ENCODE peak calls at places on chromosome 20, in nine cellular contexts. D is Calu3; F is T-helper 2 cell; I is activated T-helper 1 cell treated with anti-CD3 and anti-CD28 coated beads, Interleukin-12 subunit alpha, Interleukin-12 subunit beta, Interleukin-2, Interleukin-4 antibody, amounts not matched to agents 30 ng/mL and 10 ng/mL and 1 ng/mL, durations not matched to agents 14 hours and 24 hours and 36 hours; Z is M059J; C is activated CD4-positive, alpha-beta T cell treated with anti-CD3 and anti-CD28 coated beads for 36 hours; X is NCI-H69; U is lower lobe of right lung; K is activated CD8-positive, alpha-beta T cell treated with anti-CD3 and anti-CD28 coated beads for 36 hours. O is an unnamed sample.

GRCh38 chr20:18046535-18046934 is 11.2 kb downstream of the OVOL2 start:
- DNase-seq in C (no peak), U (no peak), X (no peak), K (no peak), Z (no peak), D (no peak), F (no peak), I (no peak), O (no peak)

GRCh38 chr20:57582432-57583288 is 21.8 kb downstream of the PCK1 start:
- DNase-seq in I (no peak), F (no peak), Z (peak), X (peak), C (no peak), U (no peak), D (peak), K (no peak), O (no peak)

GRCh38 chr20:63151554-63152321 is 64.2 kb downstream of the YTHDF1 start:
- DNase-seq in Z (peak), U (peak), K (no peak), F (no peak), I (no peak), C (no peak), D (no peak), X (no peak), O (no peak)

GRCh38 chr20:63502671-63503172 is 3.8 kb upstream of the EEF1A2 start:
- DNase-seq in K (no peak), F (no peak), U (peak), Z (no peak), I (no peak), C (no peak), X (peak), D (no peak), O (peak)

GRCh38 chr20:13139459-13140150 is 81.5 kb upstream of the ISM1 start:
- DNase-seq in X (no peak), F (no peak), C (no peak), Z (peak), U (no peak), D (no peak), I (no peak), K (no peak), O (no peak)

GRCh38 chr20:47727170-47727880 is 58.0 kb downstream of the SULF2 start:
- DNase-seq in C (peak), K (peak), D (no peak), U (peak), X (no peak), Z (no peak), I (peak), F (peak), O (peak)

GRCh38 chr20:14055127-14055742 is 59.9 kb downstream of the MACROD2 start:
- DNase-seq in Z (peak), I (no peak), K (peak), C (peak), F (peak), D (peak), U (no peak), X (peak), O (no peak)

GRCh38 chr20:9032758-9033157 is 36.1 kb upstream of the PLCB4 start:
- DNase-seq in X (no peak), I (no peak), Z (no peak), F (no peak), U (no peak), K (no peak), C (no peak), D (no peak), O (no peak)

GRCh38 chr20:17860306-17861197 is 108.0 kb downstream of the SNX5 start:
- DNase-seq in C (no peak), X (no peak), I (no peak), D (no peak), F (no peak), U (no peak), K (peak), Z (no peak), O (no peak)

GRCh38 chr20:11366660-11367059 is 551.0 kb upstream of the BTBD3 start:
- DNase-seq in C (no peak), Z (peak), D (no peak), K (no peak), X (no peak), F (no peak), U (no peak), I (no peak), O (no peak)

GRCh38 chr20:36819662-36820061 is 46.1 kb upstream of the DSN1 start:
- DNase-seq in Z (no peak), K (no peak), I (no peak), U (no peak), X (peak), F (no peak), D (no peak), C (no peak), O (no peak)

GRCh38 chr20:19254956-19255355 is 42.5 kb downstream of the SLC24A3 start:
- DNase-seq in X (no peak), U (no peak), F (no peak), K (no peak), D (no peak), C (no peak), I (no peak), Z (peak), O (no peak)

GRCh38 chr20:889932-890463 is 26.1 kb downstream of the ANGPT4 start:
- DNase-seq in D (no peak), Z (no peak), C (no peak), X (no peak), I (no peak), U (no peak), K (no peak), F (no peak), O (no peak)

GRCh38 chr20:56429496-56429895 is 17.4 kb downstream of the CASS4 start:
- DNase-seq in X (no peak), F (no peak), I (no peak), D (no peak), Z (peak), U (no peak), C (peak), K (peak), O (no peak)

GRCh38 chr20:57509665-57510237 is 15.2 kb downstream of the CTCFL start:
- DNase-seq in D (peak), C (peak), X (peak), I (no peak), K (peak), Z (peak), F (no peak), U (no peak), O (no peak)

GRCh38 chr20:45822863-45823262 is 4.2 kb downstream of the TNNC2 start:
- DNase-seq in X (peak), D (peak), C (peak), U (no peak), I (no peak), K (no peak), F (no peak), Z (peak), O (no peak)

GRCh38 chr20:20737158-20737557 is 24.7 kb upstream of the RALGAPA2 start:
- DNase-seq in I (no peak), X (peak), D (no peak), K (peak), C (no peak), Z (no peak), U (no peak), F (no peak), O (no peak)

GRCh38 chr20:13915244-13915643 is 75.2 kb downstream of the SEL1L2 start:
- DNase-seq in F (no peak), C (no peak), K (no peak), Z (no peak), U (no peak), X (peak), I (no peak), D (no peak), O (no peak)

GRCh38 chr20:20897922-20898321 is 185.5 kb upstream of the RALGAPA2 start:
- DNase-seq in U (no peak), D (no peak), K (no peak), Z (peak), X (no peak), F (no peak), I (no peak), C (no peak), O (no peak)

GRCh38 chr20:6055161-6055783 is 1.4 kb upstream of the LRRN4 start:
- DNase-seq in Z (peak), X (no peak), C (no peak), F (no peak), D (no peak), K (no peak), U (no peak), I (no peak), O (no peak)

GRCh38 chr20:48332555-48332954 is 495.2 kb downstream of the PREX1 start:
- DNase-seq in K (no peak), U (no peak), Z (peak), I (no peak), X (no peak), C (no peak), D (no peak), F (no peak), O (no peak)

GRCh38 chr20:22696759-22697158 is 112.4 kb upstream of the FOXA2 start:
- DNase-seq in F (no peak), C (no peak), D (no peak), I (no peak), X (no peak), K (no peak), U (no peak), Z (no peak), O (no peak)

GRCh38 chr20:10077081-10077471 is 42.3 kb downstream of the ANKEF1 start:
- DNase-seq in U (no peak), C (peak), K (peak), D (peak), Z (no peak), I (no peak), X (peak), F (no peak), O (no peak)

GRCh38 chr20:57335392-57335791 is 5.8 kb downstream of the SPO11 start:
- DNase-seq in U (no peak), K (no peak), F (no peak), C (no peak), Z (peak), X (peak), I (no peak), D (no peak), O (no peak)

GRCh38 chr20:3681931-3682820 is at the start of gene ADAM33:
- DNase-seq in D (peak), X (peak), U (no peak), Z (no peak), F (no peak), C (no peak), I (no peak), K (no peak), O (no peak)

GRCh38 chr20:23145281-23145700 is 59.2 kb upstream of the CD93 start:
- DNase-seq in D (no peak), I (no peak), X (no peak), U (no peak), K (no peak), F (no peak), Z (peak), C (no peak), O (no peak)

GRCh38 chr20:8132632-8133587 is 844 bp downstream of the PLCB1 start:
- DNase-seq in K (peak), Z (no peak), I (no peak), C (peak), X (peak), U (peak), D (no peak), F (peak), O (no peak)

GRCh38 chr20:53609501-53610445 is 16.1 kb upstream of the ZNF217 start:
- DNase-seq in X (no peak), K (peak), I (peak), F (peak), U (peak), D (no peak), C (peak), Z (peak), O (peak)

GRCh38 chr20:23200914-23201313 is 114.8 kb upstream of the CD93 start:
- DNase-seq in F (peak), X (peak), D (peak), C (peak), K (peak), Z (peak), U (peak), I (no peak), O (no peak)

GRCh38 chr20:542777-543368 is 717 bp downstream of the CSNK2A1 start:
- DNase-seq in K (peak), D (peak), X (peak), Z (no peak), F (peak), C (peak), I (no peak), U (peak), O (no peak)

GRCh38 chr20:53611449-53611894 is 17.8 kb upstream of the ZNF217 start:
- DNase-seq in D (peak), K (no peak), F (no peak), U (no peak), I (no peak), X (no peak), Z (peak), C (no peak), O (no peak)